ENCODE peak calls at places on chromosomes 7 and 10, in ten cellular contexts. F, K, N, Z, Q, Y, U, W, O and G are unnamed samples.
A peak's percentile ranks its signal among the peaks of the same experiment; 100 is the strongest.

GRCh38 chr10:128150045-128150493 is 23.8 kb upstream of the MKI67 start:
- DNase-seq in F (peak; percentile 89), K (peak; percentile 81), N (no peak), Z (peak; percentile 78), Q (peak; percentile 73), Y (peak; percentile 89), U (peak; percentile 24), W (peak; percentile 69), O (peak; percentile 88), G (peak; percentile 9)

GRCh38 chr7:69245646-69246045 is 352.6 kb upstream of the AUTS2 start:
- DNase-seq in F (no peak), K (peak; percentile 70), N (no peak), Z (no peak), Q (no peak), Y (no peak), U (no peak), W (no peak), O (no peak), G (no peak)

GRCh38 chr10:113241966-113242365 is 291.9 kb downstream of the TCF7L2 start:
- DNase-seq in F (no peak), K (no peak), N (no peak), Z (no peak), Q (no peak), Y (no peak), U (no peak), W (no peak), O (no peak), G (no peak)

GRCh38 chr10:104582604-104582951 is 58.5 kb upstream of the SORCS3 start:
- DNase-seq in F (no peak), K (peak; percentile 20), N (no peak), Z (no peak), Q (no peak), Y (no peak), U (no peak), W (no peak), O (no peak), G (no peak)

GRCh38 chr7:5287802-5288201 is 5.1 kb downstream of the SLC29A4 start:
- DNase-seq in F (no peak), K (no peak), N (no peak), Z (no peak), Q (no peak), Y (no peak), U (no peak), W (no peak), O (no peak), G (no peak)

GRCh38 chr10:16809074-16809718 is 8.0 kb downstream of the RSU1 start:
- DNase-seq in F (peak; percentile 31), K (peak; percentile 76), N (peak; percentile 28), Z (no peak), Q (peak; percentile 76), Y (peak; percentile 58), U (peak; percentile 66), W (peak; percentile 25), O (no peak), G (no peak)

GRCh38 chr10:74282853-74283205 is 131.8 kb downstream of the ADK start:
- DNase-seq in F (no peak), K (no peak), N (no peak), Z (no peak), Q (no peak), Y (no peak), U (no peak), W (peak; percentile 99), O (no peak), G (peak; percentile 6)

GRCh38 chr7:140176271-140176701 is 497 bp downstream of the KDM7A start:
- DNase-seq in F (peak; percentile 45), K (no peak), N (no peak), Z (peak; percentile 50), Q (peak; percentile 62), Y (peak; percentile 47), U (no peak), W (no peak), O (no peak), G (no peak)

GRCh38 chr7:44750921-44751571 is 2.4 kb downstream of the ZMIZ2 start:
- DNase-seq in F (peak; percentile 67), K (no peak), N (no peak), Z (no peak), Q (peak; percentile 62), Y (no peak), U (peak; percentile 8), W (no peak), O (no peak), G (no peak)

GRCh38 chr10:116030576-116030975 is 242.4 kb downstream of the GFRA1 start:
- DNase-seq in F (no peak), K (no peak), N (no peak), Z (no peak), Q (no peak), Y (no peak), U (no peak), W (no peak), O (no peak), G (no peak)

GRCh38 chr10:47015404-47015803 is 104.2 kb downstream of the PTPN20 start:
- DNase-seq in F (no peak), K (no peak), N (no peak), Z (no peak), Q (no peak), Y (no peak), U (no peak), W (no peak), O (no peak), G (no peak)

GRCh38 chr7:79454325-79454960 is 976 bp upstream of the MAGI2 start:
- DNase-seq in F (no peak), K (peak; percentile 40), N (peak; percentile 37), Z (peak; percentile 50), Q (peak; percentile 74), Y (no peak), U (peak; percentile 45), W (no peak), O (peak; percentile 58), G (no peak)

GRCh38 chr10:124545756-124546369 is 84.2 kb downstream of the LHPP start:
- DNase-seq in F (no peak), K (no peak), N (no peak), Z (no peak), Q (no peak), Y (no peak), U (no peak), W (no peak), O (no peak), G (no peak)

DNA sequence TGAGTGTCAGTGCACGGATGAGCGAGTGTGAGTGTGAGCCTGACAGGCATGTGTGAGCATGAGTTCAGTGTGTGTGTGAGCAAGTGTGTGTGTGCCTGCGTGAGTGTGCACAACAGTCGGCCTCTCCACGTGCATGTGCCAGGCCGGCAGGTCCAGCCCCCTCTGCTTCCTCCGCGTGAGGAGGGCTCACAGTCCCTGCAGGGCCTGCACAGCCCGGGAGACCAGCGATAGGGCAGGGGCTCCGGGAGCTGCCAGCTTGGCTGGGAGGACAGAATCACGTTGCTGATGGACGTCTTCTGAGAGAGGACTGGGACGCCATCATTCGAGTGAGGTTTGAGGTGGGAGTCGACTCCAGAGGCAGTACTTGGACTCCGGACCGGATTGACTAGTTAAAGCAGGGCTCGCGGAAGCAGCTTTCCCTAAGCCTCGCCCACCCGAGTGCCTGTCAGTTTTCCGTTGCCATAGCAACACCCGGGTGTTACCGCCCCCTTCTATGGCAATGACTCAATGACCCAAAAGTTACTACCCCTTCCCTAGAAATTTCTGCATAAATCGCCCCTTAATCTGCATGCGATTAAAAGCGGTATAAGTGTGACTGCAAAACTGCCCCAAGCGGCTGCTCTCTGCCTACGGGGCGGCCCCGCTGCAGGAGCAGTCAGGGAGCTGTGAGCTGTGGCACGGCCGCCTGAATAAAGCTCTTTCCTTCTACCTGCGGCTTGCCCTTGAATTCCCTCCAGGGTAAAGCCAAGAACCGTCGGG is 19.7 kb upstream of the CFAP46 start:
- DNase-seq in F (peak; percentile 72), K (peak; percentile 94), N (peak; percentile 37), Z (peak; percentile 78), Q (peak; percentile 90), Y (no peak), U (peak; percentile 62), W (peak; percentile 69), O (peak; percentile 74), G (no peak)
- H3K4me3 ChIP-seq in F (peak overlapping the region; percentile 64), K (no peak overlapping the region), N (peak overlapping the region; percentile 47), Z (peak overlapping the region; percentile 66), Q (peak overlapping the region; percentile 61), Y (no peak overlapping the region), U (peak overlapping the region; percentile 60), W (peak overlapping the region; percentile 75), O (peak overlapping the region; percentile 34), G (peak overlapping the region; percentile 56)

DNA sequence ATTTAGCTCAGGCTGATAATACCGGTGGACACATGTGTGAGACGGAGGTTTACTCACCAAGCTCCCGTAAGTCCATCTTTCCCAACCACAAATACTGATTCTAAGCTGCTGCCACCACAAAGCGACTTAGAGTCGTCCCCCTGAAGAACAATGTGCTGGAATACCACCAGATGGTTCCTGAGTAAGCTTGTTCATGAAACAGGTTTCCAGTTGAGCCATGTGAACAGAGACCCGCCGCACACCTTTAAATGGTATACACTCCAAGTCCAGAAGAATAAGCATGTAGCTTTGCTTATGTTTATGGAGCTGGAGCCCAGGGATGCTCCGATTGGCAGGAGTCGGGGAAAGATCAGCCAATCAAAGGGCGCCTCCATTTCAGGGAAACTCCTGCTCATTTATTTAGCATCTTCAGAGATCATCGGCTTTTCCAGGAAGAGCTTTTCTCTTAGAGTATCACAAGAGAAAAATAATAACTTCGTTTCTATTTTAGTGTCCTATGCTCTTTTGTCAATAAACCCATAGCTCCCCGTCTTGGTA is 261.6 kb upstream of the AOAH start:
- DNase-seq in F (no peak), K (no peak), N (no peak), Z (no peak), Q (no peak), Y (no peak), U (no peak), W (no peak), O (no peak), G (no peak)
- H3K4me3 ChIP-seq in F (no peak overlapping the region), K (no peak overlapping the region), N (no peak overlapping the region), Z (no peak overlapping the region), Q (no peak overlapping the region), Y (no peak overlapping the region), U (no peak overlapping the region), W (no peak overlapping the region), O (peak overlapping the region; percentile 12), G (no peak overlapping the region)

GRCh38 chr7:47217570-47218360 is 364.1 kb downstream of the TNS3 start:
- DNase-seq in F (no peak), K (no peak), N (no peak), Z (no peak), Q (no peak), Y (no peak), U (no peak), W (no peak), O (no peak), G (no peak)
- H3K4me3 ChIP-seq in F (no peak overlapping the region), K (no peak overlapping the region), N (no peak overlapping the region), Z (no peak overlapping the region), Q (no peak overlapping the region), Y (peak overlapping the region; percentile 25), U (no peak overlapping the region), W (no peak overlapping the region), O (no peak overlapping the region), G (no peak overlapping the region)

DNA sequence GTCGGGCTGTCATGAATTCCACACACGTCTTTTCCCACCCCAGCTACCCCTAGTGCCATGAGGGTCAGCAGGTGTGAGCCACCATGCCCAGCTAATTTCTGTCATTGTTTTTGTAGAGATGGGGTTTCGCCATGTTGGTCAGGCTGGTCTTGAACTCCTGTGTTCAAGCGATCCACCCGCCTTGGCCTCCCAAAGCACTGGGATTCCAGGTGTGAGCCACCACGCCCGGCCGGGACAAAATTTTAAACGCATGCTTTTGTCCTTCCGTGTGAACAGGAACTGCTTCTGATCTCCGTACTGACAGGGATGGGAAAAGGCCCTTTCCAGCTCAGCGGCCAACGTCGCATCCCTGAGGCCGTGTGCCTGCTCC is 15.6 kb upstream of the ZFAND2A start:
- DNase-seq in F (no peak), K (no peak), N (no peak), Z (no peak), Q (no peak), Y (no peak), U (no peak), W (no peak), O (no peak), G (no peak)
- H3K4me3 ChIP-seq in F (no peak overlapping the region), K (no peak overlapping the region), N (no peak overlapping the region), Z (peak overlapping the region; percentile 25), Q (no peak overlapping the region), Y (peak overlapping the region; percentile 14), U (no peak overlapping the region), W (peak overlapping the region; percentile 59), O (peak overlapping the region; percentile 26), G (no peak overlapping the region)

GRCh38 chr7:106597751-106598619 is 63.0 kb downstream of the CCDC71L start:
- DNase-seq in F (no peak), K (no peak), N (no peak), Z (no peak), Q (no peak), Y (no peak), U (no peak), W (no peak), O (no peak), G (no peak)
- H3K4me3 ChIP-seq in F (no peak overlapping the region), K (no peak overlapping the region), N (no peak overlapping the region), Z (peak overlapping the region; percentile 39), Q (peak overlapping the region; percentile 58), Y (no peak overlapping the region), U (peak overlapping the region; percentile 55), W (no peak overlapping the region), O (peak overlapping the region; percentile 39), G (no peak overlapping the region)